ENCODE peak calls at places on chromosomes 16 and 17, in seven cellular contexts. R is H9, G is neuronal stem cell, Y is IMR-90, K is trophoblast cell, X is H1, S is mesenchymal stem cell. N is an unnamed sample.

GRCh38 chr16:73040136-73040535 is 7.8 kb downstream of the ZFHX3 start:
- DNase-seq in R (peak), G (no peak), Y (no peak), K (no peak), X (no peak), S (no peak), N (peak)

GRCh38 chr16:54239441-54239840 is 47.1 kb downstream of the IRX3 start:
- DNase-seq in R (no peak), G (no peak), Y (no peak), K (no peak), X (no peak), S (no peak), N (no peak)

GRCh38 chr16:71746442-71747046 is 22.0 kb upstream of the PHLPP2 start:
- DNase-seq in R (no peak), G (no peak), Y (peak), K (peak), X (no peak), S (peak), N (peak)

GRCh38 chr16:29808219-29808900 is 2.0 kb downstream of the MAZ start:
- DNase-seq in R (no peak), G (no peak), Y (no peak), K (no peak), X (no peak), S (no peak), N (no peak)

GRCh38 chr16:86664518-86665318 is 86.4 kb downstream of the FOXL1 start:
- DNase-seq in R (no peak), G (no peak), Y (peak), K (no peak), X (no peak), S (peak), N (peak)

GRCh38 chr17:17044846-17045561 is 2.7 kb downstream of the MPRIP start:
- DNase-seq in R (peak), G (no peak), Y (peak), K (no peak), X (no peak), S (peak), N (peak)

GRCh38 chr17:81429813-81430510 is 34.7 kb downstream of the BAHCC1 start:
- DNase-seq in R (no peak), G (peak), Y (no peak), K (no peak), X (no peak), S (no peak), N (no peak)

GRCh38 chr17:57401556-57402488 is 145.5 kb downstream of the MSI2 start:
- DNase-seq in R (peak), G (no peak), Y (no peak), K (no peak), X (no peak), S (no peak), N (peak)

GRCh38 chr16:14098081-14098480 is 27.0 kb downstream of the MRTFB start:
- DNase-seq in R (no peak), G (no peak), Y (no peak), K (no peak), X (no peak), S (peak), N (no peak)

GRCh38 chr16:84004442-84004841 is 36.4 kb downstream of the NECAB2 start:
- DNase-seq in R (no peak), G (no peak), Y (no peak), K (no peak), X (no peak), S (no peak), N (no peak)

GRCh38 chr16:20359997-20360396 is 7.5 kb upstream of the UMOD start:
- DNase-seq in R (peak), G (peak), Y (no peak), K (no peak), X (peak), S (no peak), N (peak)

GRCh38 chr16:30805056-30805369 is 18.0 kb upstream of the ZNF629 start:
- DNase-seq in R (no peak), G (peak), Y (no peak), K (peak), X (no peak), S (no peak), N (no peak)

GRCh38 chr17:56173958-56174357 is 20.7 kb downstream of the ANKFN1 start:
- DNase-seq in R (no peak), G (no peak), Y (no peak), K (no peak), X (no peak), S (peak), N (peak)

GRCh38 chr17:31155208-31155810 is 60.5 kb downstream of the NF1 start:
- DNase-seq in R (no peak), G (no peak), Y (peak), K (no peak), X (no peak), S (no peak), N (no peak)

GRCh38 chr17:21108651-21109050 is 18.1 kb upstream of the DHRS7B start:
- DNase-seq in R (no peak), G (no peak), Y (no peak), K (no peak), X (no peak), S (no peak), N (peak)
- H2AK5ac ChIP-seq in R (no peak), G (no peak), Y (no peak), K (no peak), X (no peak), S (no peak), N (no peak)

DNA sequence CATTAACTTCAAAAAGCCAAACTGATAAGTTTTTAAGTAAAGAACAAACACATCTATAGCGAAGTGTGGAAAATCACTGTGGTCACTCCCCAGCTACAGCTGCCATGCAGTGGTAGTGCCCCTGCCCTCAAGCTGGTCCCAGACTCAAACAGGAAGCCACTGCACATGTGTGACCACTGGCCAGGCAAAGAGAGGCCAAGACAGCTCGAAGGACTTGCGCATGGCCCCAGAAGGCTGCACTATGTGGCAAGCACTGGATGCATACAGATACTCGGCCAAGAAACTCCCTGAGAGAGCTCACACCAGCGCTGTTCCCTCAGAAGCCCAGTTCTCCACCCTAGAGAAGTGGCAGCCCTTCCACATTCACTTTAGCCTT is 82.4 kb downstream of the ANKRD11 start:
- DNase-seq in R (no peak), G (no peak), Y (no peak), K (no peak), X (no peak), S (peak), N (no peak)
- H3K4ac ChIP-seq in R (no peak), G (no peak), Y (no peak), K (peak), X (no peak), S (no peak), N (no peak)

GRCh38 chr17:42065201-42065600 is 14.8 kb upstream of the C17orf113 start:
- DNase-seq in R (no peak), G (no peak), Y (no peak), K (no peak), X (no peak), S (no peak), N (no peak)

GRCh38 chr17:42068979-42069378 is 18.6 kb upstream of the C17orf113 start:
- DNase-seq in R (no peak), G (no peak), Y (no peak), K (no peak), X (no peak), S (no peak), N (no peak)

GRCh38 chr17:42062673-42063072 is 12.3 kb upstream of the C17orf113 start:
- DNase-seq in R (no peak), G (no peak), Y (no peak), K (no peak), X (no peak), S (no peak), N (no peak)

GRCh38 chr17:42071810-42072209 is 21.4 kb upstream of the C17orf113 start:
- DNase-seq in R (no peak), G (no peak), Y (no peak), K (no peak), X (no peak), S (no peak), N (no peak)

GRCh38 chr17:42067371-42068180 is 17.2 kb upstream of the C17orf113 start:
- DNase-seq in R (peak), G (peak), Y (peak), K (peak), X (peak), S (peak), N (peak)
- H2AK5ac ChIP-seq in R (no peak), G (peak), Y (no peak), K (no peak), X (no peak), S (no peak), N (no peak)

DNA sequence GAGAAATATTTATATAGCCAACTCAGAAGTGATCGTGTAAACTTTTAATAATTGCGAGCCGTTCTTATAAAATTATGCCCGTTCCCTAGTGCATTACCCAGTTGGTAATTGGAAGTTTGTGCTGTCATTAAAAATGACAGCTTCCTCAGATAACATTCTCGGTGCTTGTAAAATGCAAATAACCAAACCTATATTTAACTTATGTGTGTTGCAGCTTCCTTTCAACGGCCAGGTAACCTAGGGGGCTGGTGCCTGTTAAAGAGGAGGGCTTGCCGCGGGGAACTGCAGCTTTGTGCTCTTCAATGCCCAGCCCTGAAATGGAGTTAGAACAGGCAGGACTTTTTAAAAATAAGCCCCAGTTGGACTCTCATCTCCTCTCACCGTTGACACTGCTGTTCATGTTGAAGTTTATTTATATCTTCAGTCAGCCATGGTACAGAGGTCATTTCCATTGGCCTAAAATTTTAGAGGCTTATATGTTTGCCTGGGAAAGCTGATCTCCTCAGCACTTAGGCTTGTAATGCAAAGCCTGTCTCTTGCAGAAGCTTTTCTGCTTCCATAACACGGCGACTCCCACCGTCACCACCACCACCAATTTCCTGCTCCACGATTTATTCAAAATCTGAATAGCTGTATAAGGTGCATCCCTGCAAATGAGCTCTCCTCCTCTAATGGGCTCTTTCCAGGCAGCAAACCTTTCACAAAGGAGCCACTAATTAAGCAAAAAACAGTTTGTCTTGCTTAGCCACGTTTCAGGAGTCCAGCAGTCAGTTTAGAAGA is 74.7 kb downstream of the RPA1 start:
- DNase-seq in R (no peak), G (no peak), Y (no peak), K (no peak), X (no peak), S (no peak), N (no peak)
- H3K4ac ChIP-seq in R (no peak), G (no peak), Y (no peak), K (no peak), X (no peak), S (no peak), N (no peak)

GRCh38 chr17:9517396-9517795 is 58.2 kb downstream of the STX8 start:
- DNase-seq in R (no peak), G (no peak), Y (no peak), K (no peak), X (no peak), S (no peak), N (peak)
- H2AK5ac ChIP-seq in R (no peak), G (no peak), Y (no peak), K (no peak), X (no peak), S (no peak), N (no peak)

GRCh38 chr16:81528258-81528657 is 83.7 kb downstream of the CMIP start:
- DNase-seq in R (no peak), G (no peak), Y (no peak), K (no peak), X (no peak), S (no peak), N (no peak)

GRCh38 chr16:81526199-81526598 is 81.6 kb downstream of the CMIP start:
- DNase-seq in R (no peak), G (no peak), Y (peak), K (no peak), X (no peak), S (no peak), N (no peak)

GRCh38 chr16:81527477-81528178 is 83.0 kb downstream of the CMIP start:
- DNase-seq in R (no peak), G (no peak), Y (no peak), K (peak), X (no peak), S (no peak), N (no peak)

GRCh38 chr16:81524382-81524781 is 79.8 kb downstream of the CMIP start:
- DNase-seq in R (no peak), G (no peak), Y (no peak), K (peak), X (no peak), S (no peak), N (no peak)

GRCh38 chr16:81526935-81527334 is 82.3 kb downstream of the CMIP start:
- DNase-seq in R (no peak), G (no peak), Y (peak), K (no peak), X (no peak), S (no peak), N (no peak)
- H3K4ac ChIP-seq in R (no peak), G (no peak), Y (peak), K (peak), X (no peak), S (no peak), N (no peak)

GRCh38 chr17:76281573-76282371 is 16.6 kb downstream of the UBALD2 start:
- DNase-seq in R (no peak), G (no peak), Y (no peak), K (no peak), X (no peak), S (peak), N (no peak)

GRCh38 chr17:76278952-76279741 is 14.0 kb downstream of the UBALD2 start:
- DNase-seq in R (peak), G (peak), Y (peak), K (peak), X (peak), S (peak), N (peak)

GRCh38 chr17:76280650-76281049 is 15.5 kb downstream of the UBALD2 start:
- DNase-seq in R (no peak), G (no peak), Y (no peak), K (no peak), X (no peak), S (no peak), N (no peak)

GRCh38 chr17:76278268-76278908 is 13.2 kb downstream of the UBALD2 start:
- DNase-seq in R (no peak), G (no peak), Y (no peak), K (peak), X (no peak), S (peak), N (no peak)

GRCh38 chr17:76279742-76280287 is 14.7 kb downstream of the UBALD2 start:
- DNase-seq in R (no peak), G (no peak), Y (no peak), K (no peak), X (no peak), S (no peak), N (no peak)
- H2AK5ac ChIP-seq in R (no peak), G (peak), Y (no peak), K (no peak), X (no peak), S (no peak), N (no peak)

N was measured in mesendoderm.